ENCODE peak calls at places on chromosomes 6 and 20, in ten cellular contexts. One of them, this sample, is unnamed.

GRCh38 chr6:104281370-104281769 is 578.3 kb downstream of the HACE1 start:
- DNase-seq in SK-N-SH: no peak
- DNase-seq in endothelial cell of umbilical vein: no peak
- DNase-seq in breast epithelium: no peak
- DNase-seq in GM23338: peak; percentile 73
- DNase-seq in transverse colon: no peak
- DNase-seq in HL-60: no peak
- DNase-seq in stomach: no peak
- DNase-seq in HCT116: peak; percentile 6
- DNase-seq in GM12878: no peak
- DNase-seq in this sample: no peak

GRCh38 chr20:64044484-64045247 is 4.8 kb downstream of the SOX18 start:
- DNase-seq in HL-60: no peak
- DNase-seq in stomach: no peak
- DNase-seq in HCT116: peak; percentile 29
- DNase-seq in SK-N-SH: no peak
- DNase-seq in GM23338: no peak
- DNase-seq in transverse colon: no peak
- DNase-seq in endothelial cell of umbilical vein: peak; percentile 86
- DNase-seq in GM12878: no peak
- DNase-seq in breast epithelium: no peak
- DNase-seq in this sample: no peak

GRCh38 chr6:87908978-87909802 is 138.5 kb upstream of the SPACA1 start:
- DNase-seq in GM12878: no peak
- DNase-seq in endothelial cell of umbilical vein: peak; percentile 93
- DNase-seq in GM23338: no peak
- DNase-seq in stomach: no peak
- DNase-seq in SK-N-SH: no peak
- DNase-seq in HCT116: no peak
- DNase-seq in breast epithelium: no peak
- DNase-seq in HL-60: no peak
- DNase-seq in transverse colon: no peak
- DNase-seq in this sample: no peak

GRCh38 chr6:93124226-93124625 is 295.1 kb downstream of the EPHA7 start:
- DNase-seq in HCT116: no peak
- DNase-seq in HL-60: no peak
- DNase-seq in GM23338: no peak
- DNase-seq in stomach: no peak
- DNase-seq in GM12878: no peak
- DNase-seq in endothelial cell of umbilical vein: no peak
- DNase-seq in SK-N-SH: no peak
- DNase-seq in transverse colon: no peak
- DNase-seq in breast epithelium: no peak
- DNase-seq in this sample: no peak

GRCh38 chr6:119119989-119120388 is 41.5 kb upstream of the FAM184A start:
- DNase-seq in breast epithelium: no peak
- DNase-seq in SK-N-SH: no peak
- DNase-seq in HCT116: no peak
- DNase-seq in HL-60: peak; percentile 74
- DNase-seq in endothelial cell of umbilical vein: no peak
- DNase-seq in stomach: no peak
- DNase-seq in transverse colon: no peak
- DNase-seq in GM23338: no peak
- DNase-seq in GM12878: no peak
- DNase-seq in this sample: no peak

GRCh38 chr6:25012657-25013056 is 76.9 kb upstream of the RIPOR2 start:
- DNase-seq in GM23338: no peak
- DNase-seq in SK-N-SH: no peak
- DNase-seq in transverse colon: no peak
- DNase-seq in GM12878: no peak
- DNase-seq in endothelial cell of umbilical vein: peak; percentile 33
- DNase-seq in stomach: no peak
- DNase-seq in HCT116: no peak
- DNase-seq in breast epithelium: no peak
- DNase-seq in HL-60: no peak
- DNase-seq in this sample: no peak

GRCh38 chr6:71886184-71887005 is at the start of gene RIMS1:
- DNase-seq in breast epithelium: no peak
- DNase-seq in stomach: no peak
- DNase-seq in GM12878: no peak
- DNase-seq in HCT116: no peak
- DNase-seq in transverse colon: no peak
- DNase-seq in HL-60: no peak
- DNase-seq in SK-N-SH: peak; percentile 85
- DNase-seq in GM23338: peak; percentile 82
- DNase-seq in endothelial cell of umbilical vein: no peak
- DNase-seq in this sample: no peak

GRCh38 chr20:24605937-24606455 is 136.6 kb downstream of the SYNDIG1 start:
- DNase-seq in HCT116: no peak
- DNase-seq in SK-N-SH: no peak
- DNase-seq in GM23338: no peak
- DNase-seq in stomach: no peak
- DNase-seq in breast epithelium: no peak
- DNase-seq in GM12878: no peak
- DNase-seq in HL-60: no peak
- DNase-seq in transverse colon: no peak
- DNase-seq in endothelial cell of umbilical vein: no peak
- DNase-seq in this sample: no peak

GRCh38 chr6:26056583-26057350 is 30.5 kb upstream of the HFE start:
- DNase-seq in GM12878: no peak
- DNase-seq in endothelial cell of umbilical vein: peak; percentile 68
- DNase-seq in HCT116: no peak
- DNase-seq in breast epithelium: peak; percentile 46
- DNase-seq in GM23338: peak; percentile 44
- DNase-seq in HL-60: no peak
- DNase-seq in transverse colon: peak; percentile 24
- DNase-seq in stomach: no peak
- DNase-seq in SK-N-SH: peak; percentile 52
- DNase-seq in this sample: peak; percentile 29

GRCh38 chr20:42024653-42025052 is 406.5 kb upstream of the CHD6 start:
- DNase-seq in stomach: no peak
- DNase-seq in HCT116: no peak
- DNase-seq in endothelial cell of umbilical vein: peak; percentile 2
- DNase-seq in SK-N-SH: no peak
- DNase-seq in transverse colon: no peak
- DNase-seq in breast epithelium: no peak
- DNase-seq in GM12878: no peak
- DNase-seq in HL-60: no peak
- DNase-seq in GM23338: no peak
- DNase-seq in this sample: no peak

GRCh38 chr20:63574156-63574828 is at the start of gene HELZ2:
- DNase-seq in breast epithelium: peak; percentile 65
- DNase-seq in stomach: peak; percentile 87
- DNase-seq in GM12878: no peak
- DNase-seq in HCT116: peak; percentile 16
- DNase-seq in transverse colon: peak; percentile 88
- DNase-seq in SK-N-SH: peak; percentile 90
- DNase-seq in endothelial cell of umbilical vein: peak; percentile 52
- DNase-seq in GM23338: peak; percentile 84
- DNase-seq in HL-60: no peak
- DNase-seq in this sample: peak; percentile 72

DNA sequence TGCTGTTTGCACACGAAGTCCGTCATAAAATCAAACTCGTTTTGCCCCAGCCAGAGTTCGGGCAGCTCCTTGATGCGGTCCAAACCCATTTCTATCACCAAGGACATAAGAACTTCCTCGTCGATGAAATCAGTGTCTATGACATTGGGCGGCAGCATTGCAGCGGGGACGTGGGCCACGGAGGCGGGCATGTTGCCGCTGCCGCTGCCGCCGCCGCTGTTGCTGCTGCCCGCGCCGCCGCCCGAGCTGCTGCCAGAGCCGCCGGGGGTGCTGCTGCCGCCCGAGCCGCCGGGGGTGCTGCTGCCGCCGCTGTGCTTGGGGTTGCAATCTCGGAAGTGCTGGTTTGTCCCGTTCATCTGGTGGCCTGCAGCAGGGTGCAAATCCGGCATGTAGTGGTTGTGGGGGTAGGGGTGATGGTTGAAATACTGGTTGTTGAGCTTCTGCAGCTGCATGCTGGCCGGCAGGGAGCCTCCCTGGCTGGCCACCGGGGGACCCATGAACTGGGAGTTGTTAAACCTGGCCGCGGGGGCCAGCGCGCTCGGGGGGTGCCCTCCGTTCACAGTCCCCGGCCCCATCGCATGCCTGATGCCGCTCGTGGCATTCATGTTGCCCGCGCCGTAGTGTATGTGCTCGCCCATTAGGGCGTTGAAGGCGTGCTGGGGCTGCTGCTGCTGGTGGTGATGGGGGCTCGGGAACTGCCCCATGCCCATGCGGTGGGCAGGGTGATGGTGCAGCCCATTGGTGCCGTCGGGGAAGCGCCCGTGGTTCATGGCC is 1.1 kb downstream of the CITED2 start:
- DNase-seq in transverse colon: peak; percentile 74
- DNase-seq in SK-N-SH: peak; percentile 61
- DNase-seq in breast epithelium: peak; percentile 39
- DNase-seq in HCT116: no peak
- DNase-seq in HL-60: no peak
- DNase-seq in GM23338: peak; percentile 55
- DNase-seq in GM12878: peak; percentile 37
- DNase-seq in endothelial cell of umbilical vein: peak; percentile 61
- DNase-seq in stomach: peak; percentile 75
- DNase-seq in this sample: peak; percentile 41
- TF ChIP-seq POLR2AphosphoS5 in transverse colon: peak; percentile 37
- TF ChIP-seq POLR2AphosphoS5 in SK-N-SH: peak; percentile 11
- TF ChIP-seq POLR2AphosphoS5 in breast epithelium: peak; percentile 38
- TF ChIP-seq POLR2AphosphoS5 in HCT116: peak; percentile 39
- TF ChIP-seq POLR2AphosphoS5 in HL-60: peak; percentile 55
- TF ChIP-seq POLR2AphosphoS5 in GM23338: no peak
- TF ChIP-seq POLR2AphosphoS5 in GM12878: no peak
- TF ChIP-seq POLR2AphosphoS5 in endothelial cell of umbilical vein: peak; percentile 49
- TF ChIP-seq POLR2AphosphoS5 in stomach: no peak
- TF ChIP-seq POLR2AphosphoS5 in this sample: no peak

GRCh38 chr6:45739058-45739457 is 276.6 kb downstream of the CLIC5 start:
- DNase-seq in GM23338: no peak
- DNase-seq in HCT116: no peak
- DNase-seq in endothelial cell of umbilical vein: no peak
- DNase-seq in HL-60: no peak
- DNase-seq in breast epithelium: no peak
- DNase-seq in transverse colon: no peak
- DNase-seq in GM12878: no peak
- DNase-seq in stomach: no peak
- DNase-seq in SK-N-SH: no peak
- DNase-seq in this sample: no peak

GRCh38 chr6:45738057-45738455 is 277.6 kb downstream of the CLIC5 start:
- DNase-seq in HCT116: no peak
- DNase-seq in endothelial cell of umbilical vein: no peak
- DNase-seq in GM12878: no peak
- DNase-seq in transverse colon: no peak
- DNase-seq in GM23338: no peak
- DNase-seq in breast epithelium: no peak
- DNase-seq in SK-N-SH: no peak
- DNase-seq in stomach: no peak
- DNase-seq in HL-60: no peak
- DNase-seq in this sample: no peak

GRCh38 chr6:45742591-45742990 is 273.1 kb downstream of the CLIC5 start:
- DNase-seq in SK-N-SH: no peak
- DNase-seq in endothelial cell of umbilical vein: no peak
- DNase-seq in breast epithelium: no peak
- DNase-seq in transverse colon: no peak
- DNase-seq in GM23338: no peak
- DNase-seq in stomach: no peak
- DNase-seq in HCT116: no peak
- DNase-seq in HL-60: no peak
- DNase-seq in GM12878: no peak
- DNase-seq in this sample: no peak

GRCh38 chr6:45743028-45743615 is 272.5 kb downstream of the CLIC5 start:
- DNase-seq in endothelial cell of umbilical vein: no peak
- DNase-seq in stomach: no peak
- DNase-seq in HCT116: no peak
- DNase-seq in GM12878: no peak
- DNase-seq in SK-N-SH: no peak
- DNase-seq in breast epithelium: no peak
- DNase-seq in transverse colon: no peak
- DNase-seq in HL-60: peak; percentile 68
- DNase-seq in GM23338: no peak
- DNase-seq in this sample: no peak

DNA sequence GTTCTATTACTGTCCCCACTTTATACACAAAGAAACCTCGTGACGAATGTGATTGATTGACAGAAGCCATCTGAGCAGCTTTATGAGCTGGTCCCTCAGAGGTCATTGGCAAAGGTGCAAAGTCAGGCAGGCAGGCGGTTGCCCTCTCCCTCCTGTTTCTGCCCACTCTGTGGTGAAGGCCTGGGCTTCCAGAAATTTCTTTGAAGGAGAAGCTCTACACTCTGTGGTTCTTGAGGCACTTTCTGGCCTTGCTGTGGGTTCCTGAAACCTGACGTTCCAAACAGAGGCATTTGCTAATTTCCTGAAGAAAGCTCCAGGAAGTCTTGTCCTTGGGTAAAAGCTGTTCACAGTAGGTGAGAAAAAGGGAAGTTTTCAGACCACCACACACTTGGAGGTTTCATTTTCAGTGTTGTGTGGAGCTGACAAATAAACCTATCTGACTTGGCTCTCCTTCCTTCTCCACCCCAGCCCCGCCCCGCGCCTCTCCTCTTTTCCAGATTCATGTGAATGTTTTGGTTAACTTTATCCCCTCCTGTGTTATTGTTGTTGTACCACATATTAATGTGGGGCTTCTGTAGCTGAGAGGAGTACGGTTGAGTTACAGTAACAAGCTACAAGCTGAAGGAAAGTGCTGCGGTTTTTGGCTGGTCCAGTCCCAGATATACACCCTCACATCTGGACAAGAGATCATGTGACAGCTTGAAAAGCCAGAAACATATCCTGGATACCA is 274.1 kb downstream of the CLIC5 start:
- DNase-seq in HCT116: no peak
- DNase-seq in transverse colon: peak; percentile 20
- DNase-seq in GM23338: no peak
- DNase-seq in stomach: peak; percentile 32
- DNase-seq in endothelial cell of umbilical vein: no peak
- DNase-seq in breast epithelium: peak; percentile 25
- DNase-seq in SK-N-SH: no peak
- DNase-seq in GM12878: peak; percentile 48
- DNase-seq in HL-60: peak; percentile 3
- DNase-seq in this sample: no peak
- H3K4me3 ChIP-seq in HCT116: no peak overlapping the region
- H3K4me3 ChIP-seq in transverse colon: no peak overlapping the region
- H3K4me3 ChIP-seq in GM23338: no peak overlapping the region
- H3K4me3 ChIP-seq in stomach: no peak overlapping the region
- H3K4me3 ChIP-seq in endothelial cell of umbilical vein: no peak overlapping the region
- H3K4me3 ChIP-seq in breast epithelium: no peak overlapping the region
- H3K4me3 ChIP-seq in SK-N-SH: no peak overlapping the region
- H3K4me3 ChIP-seq in GM12878: no peak overlapping the region
- H3K4me3 ChIP-seq in HL-60: no peak overlapping the region
- H3K4me3 ChIP-seq in this sample: no peak overlapping the region

GRCh38 chr6:112253842-112254816 is at the start of gene LAMA4:
- DNase-seq in transverse colon: peak; percentile 29
- DNase-seq in stomach: peak; percentile 45
- DNase-seq in endothelial cell of umbilical vein: peak; percentile 86
- DNase-seq in breast epithelium: no peak
- DNase-seq in GM23338: peak; percentile 68
- DNase-seq in HL-60: no peak
- DNase-seq in SK-N-SH: peak; percentile 64
- DNase-seq in GM12878: no peak
- DNase-seq in HCT116: no peak
- DNase-seq in this sample: no peak
- TF ChIP-seq POLR2AphosphoS5 in transverse colon: peak; percentile 39
- TF ChIP-seq POLR2AphosphoS5 in stomach: no peak
- TF ChIP-seq POLR2AphosphoS5 in endothelial cell of umbilical vein: peak; percentile 83
- TF ChIP-seq POLR2AphosphoS5 in breast epithelium: no peak
- TF ChIP-seq POLR2AphosphoS5 in GM23338: peak; percentile 3
- TF ChIP-seq POLR2AphosphoS5 in HL-60: no peak
- TF ChIP-seq POLR2AphosphoS5 in SK-N-SH: no peak
- TF ChIP-seq POLR2AphosphoS5 in GM12878: no peak
- TF ChIP-seq POLR2AphosphoS5 in HCT116: no peak
- TF ChIP-seq POLR2AphosphoS5 in this sample: peak; percentile 37

GRCh38 chr20:15556869-15557268 is 1016.4 kb downstream of the KIF16B start:
- DNase-seq in SK-N-SH: no peak
- DNase-seq in HL-60: no peak
- DNase-seq in transverse colon: no peak
- DNase-seq in HCT116: no peak
- DNase-seq in GM12878: no peak
- DNase-seq in GM23338: no peak
- DNase-seq in endothelial cell of umbilical vein: no peak
- DNase-seq in stomach: no peak
- DNase-seq in breast epithelium: no peak
- DNase-seq in this sample: no peak
- H3K4me3 ChIP-seq in SK-N-SH: no peak overlapping the region
- H3K4me3 ChIP-seq in HL-60: no peak overlapping the region
- H3K4me3 ChIP-seq in transverse colon: no peak overlapping the region
- H3K4me3 ChIP-seq in HCT116: no peak overlapping the region
- H3K4me3 ChIP-seq in GM12878: no peak overlapping the region
- H3K4me3 ChIP-seq in GM23338: no peak overlapping the region
- H3K4me3 ChIP-seq in endothelial cell of umbilical vein: no peak overlapping the region
- H3K4me3 ChIP-seq in stomach: no peak overlapping the region
- H3K4me3 ChIP-seq in breast epithelium: no peak overlapping the region
- H3K4me3 ChIP-seq in this sample: no peak overlapping the region